ENCODE peak calls at places on chromosomes 2 and 18, in four cellular contexts. T is K562, O is endodermal cell, I is neural progenitor cell. N is an unnamed sample. For H3K4me1, the result is how much of the 10 kb centered on the place peaks cover.

GRCh38 chr18:21141678-21142422 is 30.2 kb upstream of the ROCK1 start:
- DNase-seq in T (no peak), O (no peak), I (no peak), N (no peak)

GRCh38 chr2:72024451-72025175 is 123.0 kb downstream of the CYP26B1 start:
- DNase-seq in T (peak), O (peak), I (no peak), N (no peak)

GRCh38 chr2:55511508-55512124 is 7.9 kb upstream of the CFAP36 start:
- DNase-seq in T (peak), O (peak), I (peak), N (no peak)

GRCh38 chr2:43890855-43891254 is 52.1 kb downstream of the ABCG8 start:
- DNase-seq in T (no peak), O (no peak), I (no peak), N (no peak)

GRCh38 chr2:120678251-120678650 is 57.4 kb upstream of the GLI2 start:
- DNase-seq in T (no peak), O (no peak), I (no peak), N (no peak)

GRCh38 chr2:25912851-25913695 is 34.8 kb upstream of the ASXL2 start:
- DNase-seq in T (no peak), O (peak), I (peak), N (peak)

GRCh38 chr18:68992719-68993482 is 195.0 kb downstream of the CCDC102B start:
- DNase-seq in T (no peak), O (peak), I (no peak), N (peak)

GRCh38 chr2:446963-447540 is 159.2 kb upstream of the ALKAL2 start:
- DNase-seq in T (no peak), O (no peak), I (peak), N (no peak)

GRCh38 chr2:61645911-61646310 is 107.8 kb upstream of the XPO1 start:
- DNase-seq in T (no peak), O (no peak), I (no peak), N (no peak)

GRCh38 chr2:39728941-39729351 is 50.1 kb downstream of the THUMPD2 start:
- DNase-seq in T (peak), O (peak), I (peak), N (no peak)

GRCh38 chr2:227759411-227760113 is 13.9 kb downstream of the SCYGR8 start:
- DNase-seq in T (no peak), O (peak), I (peak), N (no peak)

GRCh38 chr2:234603619-234604018 is 106.7 kb upstream of the ARL4C start:
- DNase-seq in T (peak), O (no peak), I (no peak), N (no peak)

GRCh38 chr2:70094978-70095832 is 7.9 kb downstream of the PCBP1 start:
- DNase-seq in T (no peak), O (no peak), I (no peak), N (no peak)

GRCh38 chr18:62183578-62184195 is 3.2 kb downstream of the PIGN start:
- DNase-seq in T (peak), O (peak), I (peak), N (no peak)

GRCh38 chr2:31764169-31764568 is 183.4 kb upstream of the SRD5A2 start:
- DNase-seq in T (no peak), O (no peak), I (no peak), N (no peak)

GRCh38 chr2:30446602-30447148 is 371 bp upstream of the LCLAT1 start:
- DNase-seq in T (peak), O (no peak), I (no peak), N (no peak)

GRCh38 chr2:170895023-170895759 is 33.9 kb upstream of the GORASP2 start:
- DNase-seq in T (no peak), O (no peak), I (no peak), N (no peak)

DNA sequence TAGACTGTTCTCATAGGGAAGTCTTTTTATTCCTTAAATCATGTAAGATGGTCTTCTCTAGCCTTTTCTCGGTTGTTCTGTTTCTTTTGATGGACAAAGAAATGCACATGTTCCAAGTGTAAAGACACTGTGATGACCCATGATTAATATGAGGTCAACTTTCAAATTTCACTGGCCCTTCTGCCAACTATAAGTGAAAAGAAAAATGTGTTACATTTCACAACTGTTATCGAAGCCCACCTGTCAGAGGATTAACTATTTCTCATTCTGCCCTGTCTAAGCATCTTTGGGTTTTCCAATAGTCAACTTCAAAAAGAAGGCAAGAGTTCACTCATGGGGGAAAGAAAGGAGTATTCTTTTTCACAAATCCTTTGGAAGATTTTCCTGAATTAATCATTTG is 3.3 kb downstream of the RDH14 start:
- DNase-seq in T (no peak), O (no peak), I (no peak), N (no peak)
- H3K9ac ChIP-seq in T (no peak), O (no peak), I (no peak), N (no peak)

DNA sequence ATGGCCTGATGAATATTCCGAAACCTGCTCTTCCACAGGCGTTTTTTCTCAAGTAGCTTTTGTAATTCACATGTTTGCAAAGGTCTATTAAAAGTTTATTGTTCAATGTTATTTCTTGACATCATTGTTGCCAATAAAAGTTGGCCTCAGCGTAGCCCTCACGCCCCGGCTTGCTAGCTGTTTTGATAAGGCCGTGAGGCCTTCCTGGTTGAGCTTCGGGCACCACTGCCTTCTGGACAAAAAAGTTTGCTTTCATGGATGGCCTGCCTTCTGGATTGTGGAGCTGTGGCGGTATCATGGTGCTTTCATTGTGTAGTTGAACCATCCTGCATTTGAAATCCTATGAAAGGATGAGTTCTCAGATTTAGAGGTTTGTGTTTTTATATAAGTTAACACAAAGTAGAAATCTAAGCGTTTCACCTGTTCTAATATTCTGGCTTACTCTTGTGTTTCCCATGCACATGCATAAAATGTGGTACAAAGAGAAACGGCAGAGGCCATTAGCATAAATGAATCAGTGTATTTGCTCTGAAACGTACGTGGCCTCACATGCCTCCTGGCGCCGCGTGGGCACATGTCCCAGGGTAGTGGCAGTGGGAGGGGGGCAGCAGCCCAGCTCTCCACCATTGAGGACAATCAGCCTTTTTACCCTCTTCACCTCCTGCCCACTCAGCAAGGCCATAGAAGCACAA is 134.5 kb downstream of the NCK2 start:
- DNase-seq in T (no peak), O (no peak), I (no peak), N (no peak)
- H3K4me3 ChIP-seq in T (no peak), O (no peak), I (no peak), N (no peak)

GRCh38 chr2:173653427-173653795 is 298.7 kb downstream of the CDCA7 start:
- DNase-seq in T (no peak), O (no peak), I (no peak), N (no peak)
- H3K4me1 ChIP-seq in T (under half), O (under half), I (under half), N (under half)

GRCh38 chr2:122883849-122884248 is 1128.4 kb downstream of the TSN start:
- DNase-seq in T (no peak), O (no peak), I (no peak), N (no peak)

GRCh38 chr2:122885436-122885835 is 1130.0 kb downstream of the TSN start:
- DNase-seq in T (no peak), O (no peak), I (no peak), N (no peak)

GRCh38 chr2:122886479-122887130 is 1131.2 kb downstream of the TSN start:
- DNase-seq in T (no peak), O (no peak), I (peak), N (no peak)

DNA sequence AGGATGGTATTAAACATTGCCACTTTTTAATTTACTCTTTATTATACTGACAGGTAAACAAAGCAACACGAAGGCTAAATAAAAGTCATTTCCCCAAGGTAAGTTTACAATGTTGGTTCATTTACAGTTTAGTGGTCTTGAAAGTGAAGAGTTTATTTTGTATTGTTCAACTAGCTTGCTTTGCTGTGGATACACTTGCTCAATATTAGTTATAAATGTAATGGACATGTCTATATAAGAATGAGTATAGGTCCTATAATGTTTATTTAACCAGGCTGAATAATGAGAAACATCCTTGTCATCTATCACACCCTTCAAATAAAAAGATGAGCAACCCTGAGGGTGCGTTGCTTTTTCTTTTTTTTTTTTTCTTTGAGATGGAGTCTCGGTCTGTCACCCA is 1129.4 kb downstream of the TSN start:
- DNase-seq in T (no peak), O (no peak), I (no peak), N (no peak)
- H3K9ac ChIP-seq in T (no peak), O (no peak), I (no peak), N (no peak)

DNA sequence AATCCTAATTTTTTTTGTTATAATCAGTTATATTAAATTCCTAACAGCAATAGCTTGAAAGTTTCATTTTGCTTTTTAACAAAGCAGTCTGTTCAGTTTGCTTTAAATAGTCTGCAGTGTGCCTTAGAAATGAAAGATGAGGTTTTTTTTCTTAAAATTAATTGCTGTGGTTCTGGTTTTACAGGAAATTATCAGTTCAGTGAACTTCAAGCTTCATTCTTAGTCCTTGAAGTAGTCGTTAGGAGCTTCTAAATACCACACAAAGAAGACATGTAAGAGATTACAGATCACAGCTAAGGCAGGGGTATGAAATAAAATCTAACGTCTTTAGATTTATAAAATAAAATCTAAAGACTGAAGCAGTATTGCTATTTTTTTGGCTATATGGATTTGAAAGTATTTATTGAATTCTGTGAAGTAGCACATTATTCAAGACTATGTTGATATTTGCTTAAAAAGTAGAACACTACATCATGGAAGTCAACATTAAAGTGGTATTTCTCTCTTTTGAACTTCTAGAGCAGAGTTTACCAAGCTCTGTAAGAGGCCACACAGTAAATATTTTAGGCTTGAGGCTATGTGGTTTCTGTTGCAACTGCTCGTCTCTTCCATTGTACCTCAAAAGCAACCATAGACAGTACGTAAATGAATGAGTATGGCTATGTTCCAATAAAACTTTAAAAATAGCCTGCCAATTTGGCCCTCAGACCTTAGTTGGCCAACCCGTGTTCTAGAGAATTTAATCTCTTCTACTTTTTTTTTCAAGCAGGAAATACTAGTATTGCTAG is 81.5 kb upstream of the STON1 start:
- DNase-seq in T (no peak), O (no peak), I (no peak), N (no peak)
- H3K4me3 ChIP-seq in T (no peak), O (no peak), I (no peak), N (no peak)

GRCh38 chr18:45481846-45482245 is 133.4 kb upstream of the SLC14A2 start:
- DNase-seq in T (no peak), O (no peak), I (no peak), N (no peak)
- H3K4me1 ChIP-seq in T (under half), O (under half), I (under half), N (under half)

GRCh38 chr18:40925071-40925541 is 1029.9 kb upstream of the PIK3C3 start:
- DNase-seq in T (no peak), O (no peak), I (no peak), N (no peak)

GRCh38 chr18:40929389-40929788 is 1025.6 kb upstream of the PIK3C3 start:
- DNase-seq in T (no peak), O (no peak), I (no peak), N (no peak)

GRCh38 chr18:40926679-40927078 is 1028.4 kb upstream of the PIK3C3 start:
- DNase-seq in T (no peak), O (no peak), I (no peak), N (no peak)
- H3K9ac ChIP-seq in T (no peak), O (no peak), I (no peak), N (no peak)

GRCh38 chr2:66693007-66693965 is 258.4 kb downstream of the MEIS1 start:
- DNase-seq in T (no peak), O (no peak), I (no peak), N (no peak)

GRCh38 chr2:66695211-66695735 is 260.3 kb downstream of the MEIS1 start:
- DNase-seq in T (no peak), O (no peak), I (no peak), N (no peak)

GRCh38 chr2:66691199-66691975 is 256.5 kb downstream of the MEIS1 start:
- DNase-seq in T (no peak), O (no peak), I (no peak), N (no peak)

GRCh38 chr2:66694087-66694858 is 259.3 kb downstream of the MEIS1 start:
- DNase-seq in T (no peak), O (no peak), I (no peak), N (no peak)

DNA sequence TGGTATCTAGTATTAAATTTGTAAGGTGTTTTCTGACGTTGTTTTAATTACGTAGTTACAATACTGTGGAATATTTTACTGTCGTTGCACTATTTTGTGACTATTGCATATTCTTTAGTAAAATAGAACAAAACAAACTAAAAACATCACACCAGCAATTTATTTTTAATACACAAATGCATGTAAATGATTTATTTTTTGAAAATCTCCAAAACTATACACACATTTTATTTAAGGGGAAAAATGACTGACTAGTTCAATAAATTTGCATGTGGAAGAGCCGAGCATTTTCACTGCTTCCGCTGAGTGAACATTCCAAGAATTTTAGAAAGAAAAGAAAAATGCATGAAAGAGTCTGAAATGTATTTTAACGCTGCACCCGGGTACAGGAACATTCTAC is 257.6 kb downstream of the MEIS1 start:
- DNase-seq in T (no peak), O (no peak), I (no peak), N (no peak)
- H3K4me3 ChIP-seq in T (no peak), O (no peak), I (no peak), N (peak)